ENCODE peak calls at places on chromosomes 6 and 20, in six cellular contexts. One of them, this sample, is unnamed.

GRCh38 chr6:13250703-13251102 is 77.6 kb downstream of the TBC1D7 start:
- DNase-seq in ureter: no peak
- DNase-seq in hippocampal formation: no peak
- DNase-seq in heart right ventricle: no peak
- DNase-seq in central memory CD4-positive, alpha-beta T cell: no peak
- DNase-seq in activated naive CD4-positive, alpha-beta T cell: no peak
- DNase-seq in this sample: no peak

GRCh38 chr6:132933085-132933484 is 118.7 kb downstream of the RPS12 start:
- DNase-seq in ureter: no peak
- DNase-seq in hippocampal formation: no peak
- DNase-seq in heart right ventricle: no peak
- DNase-seq in central memory CD4-positive, alpha-beta T cell: no peak
- DNase-seq in activated naive CD4-positive, alpha-beta T cell: no peak
- DNase-seq in this sample: no peak

GRCh38 chr6:169042061-169042460 is 211.6 kb downstream of the THBS2 start:
- DNase-seq in ureter: no peak
- DNase-seq in hippocampal formation: no peak
- DNase-seq in heart right ventricle: no peak
- DNase-seq in central memory CD4-positive, alpha-beta T cell: no peak
- DNase-seq in activated naive CD4-positive, alpha-beta T cell: no peak
- DNase-seq in this sample: no peak

GRCh38 chr6:166928644-166929515 is 27.5 kb downstream of the RNASET2 start:
- DNase-seq in ureter: no peak
- DNase-seq in hippocampal formation: no peak
- DNase-seq in heart right ventricle: no peak
- DNase-seq in central memory CD4-positive, alpha-beta T cell: no peak
- DNase-seq in activated naive CD4-positive, alpha-beta T cell: no peak
- DNase-seq in this sample: no peak

GRCh38 chr6:122730775-122731386 is 48.6 kb upstream of the FABP7 start:
- DNase-seq in ureter: no peak
- DNase-seq in hippocampal formation: peak
- DNase-seq in heart right ventricle: no peak
- DNase-seq in central memory CD4-positive, alpha-beta T cell: no peak
- DNase-seq in activated naive CD4-positive, alpha-beta T cell: no peak
- DNase-seq in this sample: no peak

GRCh38 chr6:113288409-113288808 is 568.7 kb upstream of the MARCKS start:
- DNase-seq in ureter: no peak
- DNase-seq in hippocampal formation: no peak
- DNase-seq in heart right ventricle: no peak
- DNase-seq in central memory CD4-positive, alpha-beta T cell: no peak
- DNase-seq in activated naive CD4-positive, alpha-beta T cell: no peak
- DNase-seq in this sample: no peak

GRCh38 chr6:56868687-56869086 is 86.2 kb upstream of the BEND6 start:
- DNase-seq in ureter: no peak
- DNase-seq in hippocampal formation: no peak
- DNase-seq in heart right ventricle: no peak
- DNase-seq in central memory CD4-positive, alpha-beta T cell: no peak
- DNase-seq in activated naive CD4-positive, alpha-beta T cell: no peak
- DNase-seq in this sample: no peak

GRCh38 chr6:124132256-124132655 is 328.6 kb downstream of the NKAIN2 start:
- DNase-seq in ureter: no peak
- DNase-seq in hippocampal formation: no peak
- DNase-seq in heart right ventricle: no peak
- DNase-seq in central memory CD4-positive, alpha-beta T cell: no peak
- DNase-seq in activated naive CD4-positive, alpha-beta T cell: no peak
- DNase-seq in this sample: no peak

GRCh38 chr6:43933111-43933885 is 163.3 kb downstream of the VEGFA start:
- DNase-seq in ureter: no peak
- DNase-seq in hippocampal formation: no peak
- DNase-seq in heart right ventricle: no peak
- DNase-seq in central memory CD4-positive, alpha-beta T cell: no peak
- DNase-seq in activated naive CD4-positive, alpha-beta T cell: no peak
- DNase-seq in this sample: no peak

GRCh38 chr6:125220712-125221111 is 67.1 kb downstream of the TPD52L1 start:
- DNase-seq in ureter: no peak
- DNase-seq in hippocampal formation: no peak
- DNase-seq in heart right ventricle: peak
- DNase-seq in central memory CD4-positive, alpha-beta T cell: no peak
- DNase-seq in activated naive CD4-positive, alpha-beta T cell: no peak
- DNase-seq in this sample: no peak

GRCh38 chr6:157669747-157670216 is 153.3 kb upstream of the SNX9 start:
- DNase-seq in ureter: peak
- DNase-seq in hippocampal formation: peak
- DNase-seq in heart right ventricle: peak
- DNase-seq in central memory CD4-positive, alpha-beta T cell: no peak
- DNase-seq in activated naive CD4-positive, alpha-beta T cell: no peak
- DNase-seq in this sample: no peak

GRCh38 chr6:169556758-169557505 is 144.9 kb downstream of the WDR27 start:
- DNase-seq in ureter: no peak
- DNase-seq in hippocampal formation: no peak
- DNase-seq in heart right ventricle: no peak
- DNase-seq in central memory CD4-positive, alpha-beta T cell: peak
- DNase-seq in activated naive CD4-positive, alpha-beta T cell: no peak
- DNase-seq in this sample: peak

GRCh38 chr6:126117251-126117650 is 130.9 kb downstream of the TRMT11 start:
- DNase-seq in ureter: no peak
- DNase-seq in hippocampal formation: no peak
- DNase-seq in heart right ventricle: no peak
- DNase-seq in central memory CD4-positive, alpha-beta T cell: no peak
- DNase-seq in activated naive CD4-positive, alpha-beta T cell: no peak
- DNase-seq in this sample: no peak

GRCh38 chr6:166463363-166464067 is 80.8 kb upstream of the MPC1 start:
- DNase-seq in ureter: no peak
- DNase-seq in hippocampal formation: no peak
- DNase-seq in heart right ventricle: no peak
- DNase-seq in central memory CD4-positive, alpha-beta T cell: no peak
- DNase-seq in activated naive CD4-positive, alpha-beta T cell: no peak
- DNase-seq in this sample: peak

GRCh38 chr6:2542858-2543218 is 207.9 kb downstream of the MYLK4 start:
- DNase-seq in ureter: peak
- DNase-seq in hippocampal formation: no peak
- DNase-seq in heart right ventricle: no peak
- DNase-seq in central memory CD4-positive, alpha-beta T cell: peak
- DNase-seq in activated naive CD4-positive, alpha-beta T cell: no peak
- DNase-seq in this sample: no peak

GRCh38 chr6:153435787-153436186 is 304.7 kb upstream of the RGS17 start:
- DNase-seq in ureter: no peak
- DNase-seq in hippocampal formation: no peak
- DNase-seq in heart right ventricle: no peak
- DNase-seq in central memory CD4-positive, alpha-beta T cell: no peak
- DNase-seq in activated naive CD4-positive, alpha-beta T cell: no peak
- DNase-seq in this sample: no peak

GRCh38 chr6:23031986-23032385 is 462.6 kb downstream of the HDGFL1 start:
- DNase-seq in ureter: no peak
- DNase-seq in hippocampal formation: no peak
- DNase-seq in heart right ventricle: no peak
- DNase-seq in central memory CD4-positive, alpha-beta T cell: no peak
- DNase-seq in activated naive CD4-positive, alpha-beta T cell: no peak
- DNase-seq in this sample: no peak

GRCh38 chr6:30169658-30170614 is 6.6 kb downstream of the TRIM15 start:
- DNase-seq in ureter: no peak
- DNase-seq in hippocampal formation: peak
- DNase-seq in heart right ventricle: no peak
- DNase-seq in central memory CD4-positive, alpha-beta T cell: peak
- DNase-seq in activated naive CD4-positive, alpha-beta T cell: no peak
- DNase-seq in this sample: peak

GRCh38 chr6:100463685-100464161 is 998 bp downstream of the SIM1 start:
- DNase-seq in ureter: no peak
- DNase-seq in hippocampal formation: no peak
- DNase-seq in heart right ventricle: no peak
- DNase-seq in central memory CD4-positive, alpha-beta T cell: no peak
- DNase-seq in activated naive CD4-positive, alpha-beta T cell: no peak
- DNase-seq in this sample: no peak

GRCh38 chr6:82260890-82261732 is 13.6 kb upstream of the IBTK start:
- DNase-seq in ureter: no peak
- DNase-seq in hippocampal formation: no peak
- DNase-seq in heart right ventricle: no peak
- DNase-seq in central memory CD4-positive, alpha-beta T cell: no peak
- DNase-seq in activated naive CD4-positive, alpha-beta T cell: no peak
- DNase-seq in this sample: no peak

GRCh38 chr6:156933201-156934053 is 156.2 kb downstream of the ARID1B start:
- DNase-seq in ureter: no peak
- DNase-seq in hippocampal formation: peak
- DNase-seq in heart right ventricle: no peak
- DNase-seq in central memory CD4-positive, alpha-beta T cell: no peak
- DNase-seq in activated naive CD4-positive, alpha-beta T cell: no peak
- DNase-seq in this sample: no peak

GRCh38 chr6:105402090-105402980 is 547 bp downstream of the PREP start:
- DNase-seq in ureter: no peak
- DNase-seq in hippocampal formation: no peak
- DNase-seq in heart right ventricle: peak
- DNase-seq in central memory CD4-positive, alpha-beta T cell: peak
- DNase-seq in activated naive CD4-positive, alpha-beta T cell: no peak
- DNase-seq in this sample: peak

GRCh38 chr20:16434087-16434664 is 139.1 kb downstream of the KIF16B start:
- DNase-seq in ureter: no peak
- DNase-seq in hippocampal formation: no peak
- DNase-seq in heart right ventricle: peak
- DNase-seq in central memory CD4-positive, alpha-beta T cell: no peak
- DNase-seq in activated naive CD4-positive, alpha-beta T cell: no peak
- DNase-seq in this sample: peak

GRCh38 chr20:62021794-62022419 is 43.8 kb downstream of the TAF4 start:
- DNase-seq in ureter: no peak
- DNase-seq in hippocampal formation: no peak
- DNase-seq in heart right ventricle: no peak
- DNase-seq in central memory CD4-positive, alpha-beta T cell: no peak
- DNase-seq in activated naive CD4-positive, alpha-beta T cell: no peak
- DNase-seq in this sample: no peak

GRCh38 chr6:30793521-30794194 is 49.3 kb upstream of the IER3 start:
- DNase-seq in ureter: no peak
- DNase-seq in hippocampal formation: no peak
- DNase-seq in heart right ventricle: no peak
- DNase-seq in central memory CD4-positive, alpha-beta T cell: peak
- DNase-seq in activated naive CD4-positive, alpha-beta T cell: no peak
- DNase-seq in this sample: peak

GRCh38 chr20:3698511-3699436 is 13.6 kb downstream of the SIGLEC1 start:
- DNase-seq in ureter: no peak
- DNase-seq in hippocampal formation: no peak
- DNase-seq in heart right ventricle: no peak
- DNase-seq in central memory CD4-positive, alpha-beta T cell: no peak
- DNase-seq in activated naive CD4-positive, alpha-beta T cell: no peak
- DNase-seq in this sample: no peak

GRCh38 chr20:63056236-63057132 is 49.7 kb upstream of the BHLHE23 start:
- DNase-seq in ureter: no peak
- DNase-seq in hippocampal formation: no peak
- DNase-seq in heart right ventricle: peak
- DNase-seq in central memory CD4-positive, alpha-beta T cell: peak
- DNase-seq in activated naive CD4-positive, alpha-beta T cell: peak
- DNase-seq in this sample: peak

GRCh38 chr20:25033941-25034335 is 24.0 kb downstream of the ACSS1 start:
- DNase-seq in ureter: no peak
- DNase-seq in hippocampal formation: no peak
- DNase-seq in heart right ventricle: no peak
- DNase-seq in central memory CD4-positive, alpha-beta T cell: no peak
- DNase-seq in activated naive CD4-positive, alpha-beta T cell: no peak
- DNase-seq in this sample: no peak

GRCh38 chr6:47200536-47201334 is 109.0 kb downstream of the TNFRSF21 start:
- DNase-seq in ureter: no peak
- DNase-seq in hippocampal formation: no peak
- DNase-seq in heart right ventricle: no peak
- DNase-seq in central memory CD4-positive, alpha-beta T cell: no peak
- DNase-seq in activated naive CD4-positive, alpha-beta T cell: no peak
- DNase-seq in this sample: no peak

GRCh38 chr6:147099974-147100373 is 104.2 kb upstream of the STXBP5 start:
- DNase-seq in ureter: no peak
- DNase-seq in hippocampal formation: no peak
- DNase-seq in heart right ventricle: no peak
- DNase-seq in central memory CD4-positive, alpha-beta T cell: no peak
- DNase-seq in activated naive CD4-positive, alpha-beta T cell: no peak
- DNase-seq in this sample: no peak

GRCh38 chr6:36290668-36291620 is 21.1 kb downstream of the PNPLA1 start:
- DNase-seq in ureter: no peak
- DNase-seq in hippocampal formation: no peak
- DNase-seq in heart right ventricle: no peak
- DNase-seq in central memory CD4-positive, alpha-beta T cell: no peak
- DNase-seq in activated naive CD4-positive, alpha-beta T cell: no peak
- DNase-seq in this sample: no peak

GRCh38 chr6:123715243-123715863 is 78.6 kb upstream of the TRDN start:
- DNase-seq in ureter: no peak
- DNase-seq in hippocampal formation: peak
- DNase-seq in heart right ventricle: no peak
- DNase-seq in central memory CD4-positive, alpha-beta T cell: no peak
- DNase-seq in activated naive CD4-positive, alpha-beta T cell: no peak
- DNase-seq in this sample: no peak

GRCh38 chr20:38117635-38118034 is 47.4 kb downstream of the TGM2 start:
- DNase-seq in ureter: peak
- DNase-seq in hippocampal formation: no peak
- DNase-seq in heart right ventricle: no peak
- DNase-seq in central memory CD4-positive, alpha-beta T cell: no peak
- DNase-seq in activated naive CD4-positive, alpha-beta T cell: no peak
- DNase-seq in this sample: no peak

GRCh38 chr20:7722564-7722963 is 217.7 kb downstream of the HAO1 start:
- DNase-seq in ureter: no peak
- DNase-seq in hippocampal formation: no peak
- DNase-seq in heart right ventricle: no peak
- DNase-seq in central memory CD4-positive, alpha-beta T cell: no peak
- DNase-seq in activated naive CD4-positive, alpha-beta T cell: no peak
- DNase-seq in this sample: no peak